ENCODE peak calls at places on chromosomes 4 and X, in six cellular contexts. One of them, this sample, is unnamed.

GRCh38 chr4:71184195-71184781 is 154.5 kb upstream of the SLC4A4 start:
- DNase-seq in sigmoid colon: no peak
- DNase-seq in skeletal muscle cell: peak
- DNase-seq in left cardiac atrium: peak
- DNase-seq in T-cell: no peak
- DNase-seq in H4: peak
- DNase-seq in this sample: no peak

GRCh38 chr4:81319657-81320056 is 104.6 kb upstream of the PRKG2 start:
- DNase-seq in sigmoid colon: no peak
- DNase-seq in skeletal muscle cell: no peak
- DNase-seq in left cardiac atrium: no peak
- DNase-seq in T-cell: no peak
- DNase-seq in H4: no peak
- DNase-seq in this sample: no peak

GRCh38 chr4:2787230-2788100 is 5.4 kb upstream of the SH3BP2 start:
- DNase-seq in sigmoid colon: peak
- DNase-seq in skeletal muscle cell: no peak
- DNase-seq in left cardiac atrium: peak
- DNase-seq in T-cell: peak
- DNase-seq in H4: no peak
- DNase-seq in this sample: no peak

GRCh38 chr4:1763550-1764080 is 29.5 kb upstream of the FGFR3 start:
- DNase-seq in sigmoid colon: no peak
- DNase-seq in skeletal muscle cell: no peak
- DNase-seq in left cardiac atrium: peak
- DNase-seq in T-cell: no peak
- DNase-seq in H4: peak
- DNase-seq in this sample: no peak

GRCh38 chr4:77801260-77801608 is 17.9 kb downstream of the CNOT6L start:
- DNase-seq in sigmoid colon: no peak
- DNase-seq in skeletal muscle cell: no peak
- DNase-seq in left cardiac atrium: no peak
- DNase-seq in T-cell: no peak
- DNase-seq in H4: no peak
- DNase-seq in this sample: no peak

GRCh38 chrX:66328950-66329596 is 165.0 kb downstream of the HEPH start:
- DNase-seq in sigmoid colon: no peak
- DNase-seq in skeletal muscle cell: no peak
- DNase-seq in left cardiac atrium: peak
- DNase-seq in T-cell: no peak
- DNase-seq in H4: no peak
- DNase-seq in this sample: no peak

GRCh38 chr4:118282692-118283091 is 70.1 kb downstream of the PRSS12 start:
- DNase-seq in sigmoid colon: no peak
- DNase-seq in skeletal muscle cell: peak
- DNase-seq in left cardiac atrium: peak
- DNase-seq in T-cell: no peak
- DNase-seq in H4: peak
- DNase-seq in this sample: no peak

GRCh38 chr4:151045907-151046306 is 30.8 kb upstream of the LRBA start:
- DNase-seq in sigmoid colon: no peak
- DNase-seq in skeletal muscle cell: no peak
- DNase-seq in left cardiac atrium: no peak
- DNase-seq in T-cell: no peak
- DNase-seq in H4: peak
- DNase-seq in this sample: no peak

GRCh38 chrX:154734101-154734781 is 16.6 kb downstream of the GAB3 start:
- DNase-seq in sigmoid colon: no peak
- DNase-seq in skeletal muscle cell: peak
- DNase-seq in left cardiac atrium: peak
- DNase-seq in T-cell: no peak
- DNase-seq in H4: no peak
- DNase-seq in this sample: peak

GRCh38 chr4:108342325-108342986 is 173.7 kb upstream of the LEF1 start:
- DNase-seq in sigmoid colon: no peak
- DNase-seq in skeletal muscle cell: no peak
- DNase-seq in left cardiac atrium: no peak
- DNase-seq in T-cell: peak
- DNase-seq in H4: no peak
- DNase-seq in this sample: no peak

This sample was measured in non-pigmented ciliary epithelial cell.